ENCODE peak calls at places on chromosome 12, in six cellular contexts. P, M, V, Q, N and R are unnamed samples.

GRCh38 chr12:25052191-25053020 is 103.5 kb upstream of the BCAT1 start:
- DNase-seq in P (no peak), M (no peak), N (peak; percentile 37), V (no peak), Q (no peak), R (no peak)

GRCh38 chr12:121989951-121990647 is 31.6 kb upstream of the BCL7A start:
- DNase-seq in V (no peak), Q (no peak), N (no peak), P (no peak), M (no peak), R (no peak)

GRCh38 chr12:15701721-15702156 is 87.4 kb downstream of the EPS8 start:
- DNase-seq in Q (no peak), M (peak; percentile 62), V (no peak), N (no peak), P (no peak), R (no peak)

GRCh38 chr12:1104088-1104800 is 113.2 kb downstream of the ERC1 start:
- DNase-seq in P (no peak), Q (no peak), M (no peak), V (no peak), N (no peak), R (no peak)

GRCh38 chr12:55663391-55663790 is 26.7 kb downstream of the OR10P1 start:
- DNase-seq in P (no peak), V (no peak), Q (no peak), N (no peak), M (no peak), R (no peak)

GRCh38 chr12:101415228-101415627 is 7.7 kb upstream of the ARL1 start:
- DNase-seq in N (no peak), Q (no peak), V (no peak), M (no peak), P (no peak), R (no peak)

GRCh38 chr12:92466391-92467305 is 236.1 kb upstream of the PLEKHG7 start:
- DNase-seq in M (no peak), N (no peak), Q (no peak), P (no peak), V (no peak), R (peak; percentile 15)

GRCh38 chr12:91767237-91767636 is 378.4 kb downstream of the BTG1 start:
- DNase-seq in Q (no peak), P (no peak), V (no peak), M (no peak), N (no peak), R (no peak)

GRCh38 chr12:2054091-2055018 is 1.6 kb downstream of the CACNA1C start:
- DNase-seq in V (no peak), P (no peak), M (no peak), Q (no peak), N (no peak), R (peak; percentile 48)

GRCh38 chr12:70609739-70610491 is 27.3 kb downstream of the PTPRB start:
- DNase-seq in P (no peak), V (peak; percentile 75), N (peak; percentile 29), Q (peak; percentile 62), M (peak; percentile 60), R (no peak)

GRCh38 chr12:13339538-13339937 is 143.0 kb downstream of the EMP1 start:
- DNase-seq in M (peak; percentile 88), P (no peak), N (no peak), Q (peak; percentile 68), V (no peak), R (no peak)

GRCh38 chr12:47790676-47791350 is 17.8 kb downstream of the SLC48A1 start:
- DNase-seq in M (no peak), V (no peak), Q (no peak), N (no peak), P (no peak), R (peak; percentile 21)

GRCh38 chr12:84336231-84336630 is 576.4 kb downstream of the SLC6A15 start:
- DNase-seq in M (no peak), N (no peak), Q (no peak), P (no peak), V (no peak), R (no peak)

GRCh38 chr12:88416155-88416554 is 164.1 kb downstream of the KITLG start:
- DNase-seq in M (no peak), N (no peak), Q (no peak), P (no peak), V (no peak), R (no peak)

GRCh38 chr12:108594323-108594903 is 3.5 kb downstream of the TMEM119 start:
- DNase-seq in P (no peak), V (no peak), Q (no peak), M (no peak), N (no peak), R (peak; percentile 62)

GRCh38 chr12:124861898-124862676 is 1.6 kb downstream of the SCARB1 start:
- DNase-seq in P (no peak), Q (no peak), V (no peak), N (no peak), M (no peak), R (no peak)

GRCh38 chr12:66035289-66035961 is 95.1 kb downstream of the LLPH start:
- DNase-seq in M (peak; percentile 46), N (no peak), P (no peak), Q (peak; percentile 32), V (no peak), R (no peak)

GRCh38 chr12:1542599-1542998 is 51.8 kb downstream of the FBXL14 start:
- DNase-seq in M (no peak), N (no peak), P (no peak), Q (no peak), V (no peak), R (no peak)

GRCh38 chr12:12872139-12872933 is 19.0 kb upstream of the GPRC5A start:
- DNase-seq in P (no peak), Q (peak; percentile 91), N (no peak), M (peak; percentile 98), V (no peak), R (no peak)

GRCh38 chr12:92437452-92437851 is 265.3 kb upstream of the PLEKHG7 start:
- DNase-seq in P (no peak), N (no peak), Q (no peak), M (no peak), V (no peak), R (no peak)

GRCh38 chr12:9864913-9865675 is 4.1 kb downstream of the CLEC2B start:
- DNase-seq in N (no peak), V (no peak), Q (no peak), P (no peak), M (no peak), R (no peak)

GRCh38 chr12:32107376-32108267 is 975 bp downstream of the BICD1 start:
- DNase-seq in N (peak; percentile 25), M (peak; percentile 49), V (no peak), Q (peak; percentile 16), P (no peak), R (peak; percentile 10)

GRCh38 chr12:85575115-85576096 is 260.8 kb downstream of the RASSF9 start:
- DNase-seq in M (peak; percentile 76), V (peak; percentile 39), N (peak; percentile 27), P (no peak), Q (peak; percentile 64), R (peak; percentile 32)

GRCh38 chr12:3262466-3262865 is 185.3 kb downstream of the TSPAN9 start:
- DNase-seq in M (no peak), V (no peak), N (no peak), P (no peak), Q (no peak), R (no peak)

GRCh38 chr12:52419656-52420055 is 13.5 kb upstream of the KRT82 start:
- DNase-seq in P (no peak), Q (no peak), M (no peak), V (no peak), N (no peak), R (no peak)

GRCh38 chr12:3820122-3820521 is 53.1 kb downstream of the PARP11 start:
- DNase-seq in V (no peak), M (no peak), N (no peak), P (no peak), Q (no peak), R (no peak)